ENCODE peak calls at places on chromosomes 5 and 9, in four cellular contexts. D is hepatocyte, L is NCI-H226, H is HT1080. T is an unnamed sample.

GRCh38 chr5:96903300-96903699 is 27.0 kb downstream of the ERAP2 start:
- DNase-seq in D (no peak), L (no peak), H (no peak), T (no peak)

GRCh38 chr5:76946090-76946489 is 6.8 kb upstream of the CRHBP start:
- DNase-seq in D (no peak), L (no peak), H (no peak), T (no peak)

GRCh38 chr5:130138406-130139060 is 234.3 kb downstream of the CHSY3 start:
- DNase-seq in D (no peak), L (peak), H (no peak), T (peak)

GRCh38 chr9:128159784-128160602 is at the start of gene BBLN:
- DNase-seq in D (peak), L (peak), H (peak), T (peak)

GRCh38 chr5:78025540-78025939 is 249.4 kb upstream of the TBCA start:
- DNase-seq in D (no peak), L (no peak), H (no peak), T (no peak)

GRCh38 chr9:127982912-127983311 is 2.1 kb upstream of the EEIG1 start:
- DNase-seq in D (no peak), L (no peak), H (no peak), T (no peak)

GRCh38 chr9:137660144-137660543 is 41.3 kb downstream of the EHMT1 start:
- DNase-seq in D (no peak), L (no peak), H (no peak), T (peak)

GRCh38 chr5:132065351-132065937 is 5.0 kb downstream of the IL3 start:
- DNase-seq in D (peak), L (peak), H (peak), T (peak)

GRCh38 chr9:9299134-9299533 is 1313.7 kb downstream of the PTPRD start:
- DNase-seq in D (no peak), L (no peak), H (peak), T (no peak)

GRCh38 chr9:19431361-19432171 is 22.8 kb downstream of the ACER2 start:
- DNase-seq in D (no peak), L (no peak), H (no peak), T (peak)

GRCh38 chr5:147509041-147509709 is 693 bp downstream of the DPYSL3 start:
- DNase-seq in D (peak), L (no peak), H (peak), T (no peak)

GRCh38 chr5:159094745-159095144 is 5.0 kb downstream of the EBF1 start:
- DNase-seq in D (peak), L (peak), H (peak), T (peak)

GRCh38 chr5:114471529-114471928 is 109.7 kb downstream of the KCNN2 start:
- DNase-seq in D (no peak), L (no peak), H (no peak), T (no peak)

GRCh38 chr5:154494036-154494435 is 16.0 kb upstream of the HAND1 start:
- DNase-seq in D (no peak), L (no peak), H (no peak), T (no peak)

GRCh38 chr5:151023651-151024050 is 3.3 kb downstream of the GPX3 start:
- DNase-seq in D (no peak), L (peak), H (peak), T (peak)

GRCh38 chr5:155049569-155050383 is 36.2 kb downstream of the KIF4B start:
- DNase-seq in D (peak), L (no peak), H (no peak), T (peak)

GRCh38 chr5:151617841-151618710 is 26.9 kb upstream of the FAT2 start:
- DNase-seq in D (no peak), L (no peak), H (no peak), T (no peak)

GRCh38 chr5:7017004-7017770 is 304.0 kb downstream of the TENT4A start:
- DNase-seq in D (no peak), L (no peak), H (no peak), T (no peak)

GRCh38 chr9:78030553-78031270 is 899 bp downstream of the GNAQ start:
- DNase-seq in D (peak), L (peak), H (peak), T (peak)

GRCh38 chr9:133854785-133855184 is 116.6 kb upstream of the SARDH start:
- DNase-seq in D (no peak), L (no peak), H (no peak), T (no peak)

GRCh38 chr9:87140605-87141109 is 193.4 kb upstream of the GAS1 start:
- DNase-seq in D (no peak), L (no peak), H (peak), T (no peak)

GRCh38 chr9:120376101-120376500 is 203.9 kb downstream of the CDK5RAP2 start:
- DNase-seq in D (no peak), L (no peak), H (no peak), T (no peak)